ENCODE peak calls at places on chromosomes 4 and X, in six cellular contexts. B is HepG2, W is mucosa of descending colon, Y is upper lobe of right lung, I is lower lobe of right lung, S is gastrocnemius medialis. R is an unnamed sample.

GRCh38 chr4:22999419-22999818 is 306.7 kb downstream of the GBA3 start:
- DNase-seq in B (peak), Y (no peak), W (no peak), S (no peak), I (no peak), R (no peak)

GRCh38 chr4:109816082-109816442 is 500 bp downstream of the GAR1 start:
- DNase-seq in B (no peak), S (no peak), W (peak), Y (peak), I (no peak), R (no peak)

GRCh38 chr4:146099585-146099984 is 75.9 kb upstream of the LSM6 start:
- DNase-seq in Y (no peak), I (no peak), B (no peak), S (no peak), W (no peak), R (no peak)

GRCh38 chrX:151921292-151921691 is 8.6 kb downstream of the MAGEA4 start:
- DNase-seq in W (no peak), S (no peak), Y (no peak), I (no peak), B (no peak), R (no peak)

GRCh38 chrX:54116391-54116790 is 66.7 kb downstream of the FAM120C start:
- DNase-seq in I (no peak), S (no peak), W (no peak), B (no peak), Y (no peak), R (no peak)

GRCh38 chr4:15470149-15470520 is 453 bp downstream of the CC2D2A start:
- DNase-seq in W (no peak), S (no peak), I (no peak), Y (no peak), B (no peak), R (no peak)

GRCh38 chr4:72390409-72390808 is 178.6 kb downstream of the ADAMTS3 start:
- DNase-seq in I (no peak), B (no peak), S (no peak), W (no peak), Y (no peak), R (no peak)

GRCh38 chr4:102610007-102610406 is 108.8 kb downstream of the NFKB1 start:
- DNase-seq in W (no peak), I (no peak), Y (no peak), S (no peak), B (no peak), R (no peak)

GRCh38 chrX:10157545-10157944 is 770 bp downstream of the CLCN4 start:
- DNase-seq in W (no peak), B (no peak), S (no peak), Y (no peak), I (no peak), R (no peak)

GRCh38 chrX:129780441-129781105 is 824 bp downstream of the SASH3 start:
- DNase-seq in W (no peak), Y (no peak), B (no peak), I (no peak), S (no peak), R (no peak)

GRCh38 chr4:33924239-33924638 is 2320.1 kb downstream of the ARAP2 start:
- DNase-seq in Y (no peak), W (no peak), I (no peak), B (no peak), S (no peak), R (no peak)

GRCh38 chr4:823761-824460 is 2.0 kb downstream of the CPLX1 start:
- DNase-seq in Y (peak), S (no peak), W (peak), I (no peak), B (no peak), R (peak)

GRCh38 chrX:71637848-71638247 is 19.5 kb upstream of the CXCR3 start:
- DNase-seq in W (no peak), S (no peak), B (no peak), Y (no peak), I (no peak), R (no peak)

GRCh38 chrX:155065035-155065734 is 5.8 kb downstream of the CMC4 start:
- DNase-seq in W (no peak), B (no peak), Y (no peak), S (no peak), I (no peak), R (no peak)

GRCh38 chr4:22191565-22192301 is 243.2 kb upstream of the KCNIP4 start:
- DNase-seq in B (no peak), S (no peak), Y (no peak), I (no peak), W (no peak), R (no peak)

GRCh38 chrX:13994681-13995080 is 35.0 kb downstream of the GEMIN8 start:
- DNase-seq in I (no peak), B (no peak), S (no peak), Y (no peak), W (no peak), R (no peak)

GRCh38 chr4:165810726-165811125 is 62.3 kb upstream of the TLL1 start:
- DNase-seq in B (no peak), W (no peak), S (no peak), Y (no peak), I (no peak), R (no peak)

GRCh38 chr4:172515266-172515879 is 653.2 kb upstream of the GALNT7 start:
- DNase-seq in B (no peak), I (no peak), Y (no peak), W (no peak), S (no peak), R (no peak)

GRCh38 chr4:155999743-156000142 is 46.1 kb upstream of the CTSO start:
- DNase-seq in Y (no peak), I (no peak), B (no peak), S (no peak), W (no peak), R (peak)

GRCh38 chrX:71637253-71637618 is 18.9 kb upstream of the CXCR3 start:
- DNase-seq in S (peak), I (no peak), B (no peak), Y (no peak), W (no peak), R (no peak)

GRCh38 chrX:52346462-52347165 is 22.2 kb upstream of the XAGE2 start:
- DNase-seq in S (no peak), B (no peak), I (no peak), W (no peak), Y (no peak), R (no peak)

GRCh38 chr4:42359686-42360085 is 37.6 kb upstream of the SHISA3 start:
- DNase-seq in S (no peak), I (no peak), B (no peak), Y (no peak), W (no peak), R (no peak)

GRCh38 chr4:8547912-8548730 is 32.1 kb upstream of the GPR78 start:
- DNase-seq in S (no peak), B (no peak), Y (peak), I (no peak), W (no peak), R (no peak)

GRCh38 chr4:179095585-179096228 is 1653.5 kb upstream of the AGA start:
- DNase-seq in S (no peak), W (no peak), Y (no peak), B (no peak), I (no peak), R (no peak)

GRCh38 chr4:139540637-139541036 is 15.4 kb downstream of the SETD7 start:
- DNase-seq in Y (no peak), I (no peak), W (no peak), S (no peak), B (no peak), R (no peak)

GRCh38 chr4:94290245-94290644 is 52.4 kb downstream of the HPGDS start:
- DNase-seq in I (no peak), W (no peak), B (no peak), Y (no peak), S (no peak), R (no peak)

GRCh38 chr4:184590196-184590595 is 59.1 kb downstream of the CASP3 start:
- DNase-seq in I (no peak), W (no peak), Y (no peak), B (no peak), S (no peak), R (no peak)

GRCh38 chr4:1209821-1210220 is 37.4 kb upstream of the SPON2 start:
- DNase-seq in I (peak), W (peak), B (no peak), Y (peak), S (peak), R (peak)

GRCh38 chrX:120736989-120737388 is 107.1 kb upstream of the C1GALT1C1 start:
- DNase-seq in S (no peak), W (no peak), I (no peak), B (no peak), Y (no peak), R (no peak)

GRCh38 chr4:6813725-6814124 is 31.2 kb downstream of the KIAA0232 start:
- DNase-seq in S (no peak), I (no peak), B (no peak), Y (no peak), W (no peak), R (no peak)

GRCh38 chr4:56434599-56435000 is 815 bp downstream of the PPAT start:
- DNase-seq in S (no peak), I (peak), B (no peak), W (no peak), Y (no peak), R (no peak)

GRCh38 chrX:28225508-28225907 is 244.3 kb upstream of the DCAF8L1 start:
- DNase-seq in S (no peak), I (no peak), W (no peak), Y (no peak), B (peak), R (no peak)

GRCh38 chr4:69096111-69096656 is at the start of gene UGT2B7:
- DNase-seq in B (peak), S (no peak), W (no peak), Y (no peak), I (no peak), R (no peak)

GRCh38 chr4:28001698-28002097 is 1141.1 kb downstream of the STIM2 start:
- DNase-seq in S (no peak), I (no peak), B (no peak), Y (no peak), W (no peak), R (no peak)

GRCh38 chrX:149513713-149514427 is 8.8 kb upstream of the IDS start:
- DNase-seq in I (no peak), Y (no peak), B (no peak), S (no peak), W (no peak), R (no peak)

GRCh38 chr4:147192679-147193078 is 247.0 kb upstream of the TTC29 start:
- DNase-seq in Y (no peak), I (no peak), W (no peak), S (no peak), B (no peak), R (no peak)

GRCh38 chrX:72121381-72121780 is 10.3 kb downstream of the RTL5 start:
- DNase-seq in S (peak), Y (peak), W (no peak), B (no peak), I (peak), R (peak)

DNA sequence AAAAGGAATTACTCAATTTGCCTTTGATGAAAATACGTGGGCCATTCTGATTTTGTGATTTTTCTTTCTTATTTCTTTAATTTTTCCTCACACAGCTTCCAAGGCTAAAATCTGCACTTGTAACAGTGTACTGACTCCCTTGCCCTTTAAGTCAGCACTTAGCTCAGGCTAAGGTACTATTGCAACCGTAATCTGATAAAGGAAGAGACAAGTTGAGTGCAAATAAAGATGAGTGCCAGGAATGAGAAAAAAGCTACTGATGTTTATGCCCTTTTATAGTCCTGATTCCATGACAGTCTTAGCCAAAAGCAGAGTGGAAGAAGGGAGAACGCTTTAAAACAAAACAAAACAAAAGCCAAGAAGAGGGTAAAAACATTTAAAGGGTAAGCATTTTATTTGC is 6.0 kb downstream of the DMD start:
- DNase-seq in Y (no peak), S (no peak), W (no peak), I (no peak), B (no peak), R (no peak)
- H3K4me3 ChIP-seq in Y (no peak), S (peak), W (no peak), I (peak), B (no peak), R (peak)

GRCh38 chrX:79367907-79368306 is 773 bp upstream of the ITM2A start:
- DNase-seq in Y (no peak), I (no peak), S (no peak), B (no peak), W (no peak), R (no peak)
- H3K4me3 ChIP-seq in Y (peak), I (no peak), S (no peak), B (no peak), W (no peak), R (no peak)

GRCh38 chr4:182695009-182695408 is 222.2 kb downstream of the DCTD start:
- DNase-seq in B (no peak), I (no peak), W (no peak), Y (no peak), S (no peak), R (no peak)
- H3K4me3 ChIP-seq in B (no peak), I (no peak), W (no peak), Y (no peak), S (no peak), R (no peak)

GRCh38 chr4:121072080-121072835 is at the start of gene NDNF:
- DNase-seq in Y (peak), I (peak), B (peak), S (no peak), W (peak), R (peak)

GRCh38 chr4:121073672-121074386 is 1.5 kb upstream of the NDNF start:
- DNase-seq in W (peak), I (peak), B (no peak), S (no peak), Y (no peak), R (no peak)

GRCh38 chr4:121071640-121072037 is 696 bp downstream of the NDNF start:
- DNase-seq in S (no peak), B (no peak), I (no peak), W (no peak), Y (no peak), R (no peak)

GRCh38 chr4:121070696-121071639 is 1.4 kb downstream of the NDNF start:
- DNase-seq in Y (peak), W (peak), I (peak), B (no peak), S (no peak), R (peak)

DNA sequence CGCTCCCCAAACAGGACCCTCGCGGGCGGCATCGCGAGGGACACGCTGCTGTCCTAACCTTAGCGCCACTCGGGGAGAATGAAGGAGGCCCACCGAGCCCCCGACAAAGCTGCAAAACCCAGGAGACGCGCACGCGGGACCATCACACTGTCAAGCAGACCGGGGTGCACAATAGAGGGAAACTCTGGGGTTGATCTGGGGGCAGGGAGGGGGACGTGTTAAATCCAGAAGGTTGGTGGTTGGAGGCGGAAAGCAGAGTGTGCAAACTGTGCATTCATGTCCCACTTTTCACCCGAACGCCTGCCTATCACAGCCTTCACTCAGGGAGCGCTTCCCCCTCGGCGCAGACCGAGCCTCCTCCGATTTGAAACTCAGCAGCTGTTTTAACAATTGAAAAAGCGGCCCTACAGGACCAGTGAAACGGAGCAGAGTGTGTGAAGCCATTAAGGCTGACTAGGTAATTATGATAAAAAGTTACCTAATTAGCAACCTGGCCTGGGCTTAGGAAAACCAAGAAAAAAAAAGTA is 564 bp upstream of the NDNF start:
- DNase-seq in W (peak), Y (peak), I (peak), B (no peak), S (no peak), R (peak)
- H3K4me3 ChIP-seq in W (no peak), Y (peak), I (peak), B (no peak), S (peak), R (peak)

GRCh38 chr4:39446483-39446841 is 12.3 kb downstream of the RPL9 start:
- DNase-seq in B (no peak), I (no peak), W (no peak), Y (no peak), S (no peak), R (no peak)
- H3K4me3 ChIP-seq in B (no peak), I (peak), W (no peak), Y (peak), S (peak), R (no peak)

GRCh38 chr4:3074078-3074845 is at the start of the genes HTT and HTT-AS:
- DNase-seq in B (peak), I (peak), Y (peak), S (peak), W (peak), R (peak)

GRCh38 chr4:3074846-3075651 is 568 bp downstream of the HTT start:
- DNase-seq in S (peak), B (peak), W (peak), Y (peak), I (peak), R (peak)

GRCh38 chr4:3071811-3072210 is 2.5 kb downstream of the HTT-AS start:
- DNase-seq in W (no peak), B (no peak), S (no peak), Y (no peak), I (no peak), R (no peak)

GRCh38 chr4:3075652-3075981 is 1.1 kb downstream of the HTT start:
- DNase-seq in I (no peak), S (no peak), Y (no peak), W (no peak), B (no peak), R (no peak)

DNA sequence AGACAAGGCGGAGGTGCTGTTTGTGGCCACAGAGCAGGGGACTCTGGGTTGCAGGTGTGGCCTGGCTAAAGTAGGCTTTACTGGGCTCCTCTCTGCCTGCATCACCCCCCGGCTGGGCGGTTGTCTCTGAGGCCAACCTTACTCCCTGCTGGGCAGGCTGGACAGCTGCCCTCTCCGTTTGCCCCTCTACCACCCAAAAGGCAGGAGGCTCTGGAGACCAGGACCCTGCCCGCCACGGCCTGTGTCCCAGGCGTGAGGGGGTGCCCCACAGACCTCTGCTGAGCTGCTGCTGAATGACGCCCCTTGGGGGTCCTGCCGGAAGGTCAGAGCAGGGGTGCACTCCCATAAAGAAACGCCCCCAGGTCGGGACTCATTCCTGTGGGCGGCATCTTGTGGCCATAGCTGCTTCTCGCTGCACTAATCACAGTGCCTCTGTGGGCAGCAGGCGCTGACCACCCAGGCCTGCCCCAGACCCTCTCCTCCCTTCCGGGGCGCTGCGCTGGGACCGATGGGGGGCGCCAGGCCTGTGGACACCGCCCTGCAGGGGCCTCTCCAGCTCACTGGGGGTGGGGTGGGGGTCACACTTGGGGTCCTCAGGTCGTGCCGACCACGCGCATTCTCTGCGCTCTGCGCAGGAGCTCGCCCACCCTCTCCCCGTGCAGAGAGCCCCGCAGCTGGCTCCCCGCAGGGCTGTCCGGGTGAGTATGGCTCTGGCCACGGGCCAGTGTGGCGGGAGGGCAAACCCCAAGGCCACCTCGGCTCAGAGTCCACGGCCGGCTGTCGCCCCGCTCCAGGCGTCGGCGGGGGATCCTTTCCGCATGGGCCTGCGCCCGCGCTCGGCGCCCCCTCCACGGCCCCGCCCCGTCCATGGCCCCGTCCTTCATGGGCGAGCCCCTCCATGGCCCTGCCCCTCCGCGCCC is 920 bp downstream of the HTT-AS start:
- DNase-seq in Y (no peak), I (peak), W (no peak), B (peak), S (no peak), R (peak)
- H3K4me3 ChIP-seq in Y (peak), I (peak), W (peak), B (peak), S (peak), R (peak)